ENCODE peak calls at places on chromosome 2, in seven cellular contexts. L is NCI-H1092 treated with DMSO at 0.1 percent for 48 hours; M is B cell; Q is astrocyte; U is HAP-1; R is head of caudate nucleus; D is activated CD4-positive, alpha-beta T cell treated with anti-CD3 and anti-CD28 coated beads, Interleukin-2, amount 50 U/mL, for 4 hours. K is an unnamed sample.

GRCh38 chr2:121519732-121520640 is 10.7 kb upstream of the RNU4ATAC start:
- DNase-seq in R (peak; percentile 86), M (no peak), L (no peak), U (no peak), Q (no peak), D (no peak), K (no peak)

GRCh38 chr2:207765960-207766582 is 3.6 kb downstream of the FZD5 start:
- DNase-seq in Q (no peak), M (peak; percentile 8), U (peak; percentile 54), L (no peak), D (no peak), R (no peak), K (no peak)

GRCh38 chr2:222959358-222959757 is 92.6 kb upstream of the KCNE4 start:
- DNase-seq in Q (peak; percentile 89), M (no peak), L (no peak), D (no peak), R (no peak), U (peak; percentile 41), K (no peak)

GRCh38 chr2:108988796-108989713 is at the start of gene EDAR:
- DNase-seq in L (peak; percentile 49), R (no peak), Q (peak; percentile 31), M (peak; percentile 8), D (peak; percentile 25), U (peak; percentile 50), K (no peak)

GRCh38 chr2:232731470-232731869 is 34.3 kb downstream of the GIGYF2 start:
- DNase-seq in L (no peak), Q (peak; percentile 48), U (no peak), R (no peak), D (no peak), M (no peak), K (no peak)

GRCh38 chr2:224638338-224638823 is 53.2 kb upstream of the CUL3 start:
- DNase-seq in R (no peak), U (no peak), L (no peak), M (peak; percentile 61), Q (peak; percentile 17), D (peak; percentile 35), K (no peak)

GRCh38 chr2:71536311-71536710 is 83.0 kb downstream of the DYSF start:
- DNase-seq in R (no peak), D (no peak), Q (no peak), U (no peak), L (no peak), M (no peak), K (no peak)

GRCh38 chr2:72114693-72115051 is 33.0 kb downstream of the CYP26B1 start:
- DNase-seq in M (no peak), D (no peak), L (no peak), U (no peak), Q (no peak), R (peak; percentile 27), K (no peak)

GRCh38 chr2:204900910-204901309 is 355.6 kb downstream of the PARD3B start:
- DNase-seq in R (no peak), L (no peak), M (no peak), Q (no peak), D (no peak), U (no peak), K (no peak)

GRCh38 chr2:239311132-239312040 is 89.4 kb downstream of the HDAC4 start:
- DNase-seq in U (no peak), L (peak; percentile 48), M (no peak), R (peak; percentile 82), Q (no peak), D (no peak), K (no peak)